ENCODE peak calls at places on chromosome 9, in eight cellular contexts. J is GM23338, B is HL-60, K is transverse colon, W is HCT116, G is prostate gland, X is sigmoid colon, I is endothelial cell of umbilical vein. D is an unnamed sample.

GRCh38 chr9:34125681-34126206 is 754 bp downstream of the DCAF12 start:
- DNase-seq in I (no peak), X (no peak), J (peak), W (no peak), B (peak), K (peak), G (no peak), D (no peak)

GRCh38 chr9:86997961-86998360 is 50.7 kb upstream of the GAS1 start:
- DNase-seq in K (no peak), I (no peak), W (no peak), J (no peak), B (no peak), G (no peak), X (no peak), D (no peak)

GRCh38 chr9:110919609-110920008 is 118.7 kb downstream of the LPAR1 start:
- DNase-seq in K (no peak), J (no peak), X (no peak), I (no peak), B (peak), W (no peak), G (no peak), D (no peak)

GRCh38 chr9:89929721-89930480 is 325.1 kb downstream of the GADD45G start:
- DNase-seq in W (no peak), G (no peak), X (no peak), K (no peak), J (no peak), I (no peak), B (no peak), D (no peak)

GRCh38 chr9:34338664-34339063 is 9.3 kb downstream of the NUDT2 start:
- DNase-seq in B (no peak), G (no peak), J (no peak), W (no peak), I (no peak), X (peak), K (no peak), D (no peak)

GRCh38 chr9:126398403-126399058 is 71.9 kb downstream of the MVB12B start:
- DNase-seq in K (peak), I (peak), X (peak), J (peak), W (no peak), G (peak), B (peak), D (peak)

GRCh38 chr9:117703538-117703937 is 665 bp upstream of the TLR4 start:
- DNase-seq in J (no peak), I (no peak), B (no peak), X (no peak), K (no peak), G (no peak), W (no peak), D (no peak)

GRCh38 chr9:111566234-111566633 is 33.2 kb downstream of the PTGR1 start:
- DNase-seq in K (no peak), B (no peak), I (peak), X (no peak), W (no peak), J (no peak), G (no peak), D (no peak)

GRCh38 chr9:124941689-124942561 is 1.0 kb upstream of the GOLGA1 start:
- DNase-seq in B (peak), I (peak), W (peak), X (peak), K (peak), G (peak), J (peak), D (peak)

GRCh38 chr9:137321726-137322361 is 19.8 kb upstream of the NRARP start:
- DNase-seq in I (no peak), J (no peak), G (no peak), W (no peak), X (peak), B (no peak), K (no peak), D (no peak)

GRCh38 chr9:126365780-126366179 is 39.2 kb downstream of the MVB12B start:
- DNase-seq in K (no peak), G (no peak), I (no peak), B (no peak), W (no peak), X (no peak), J (peak), D (no peak)

GRCh38 chr9:37760416-37761165 is 7.0 kb downstream of the TRMT10B start:
- DNase-seq in G (no peak), K (no peak), X (no peak), J (no peak), B (no peak), I (no peak), W (no peak), D (no peak)

GRCh38 chr9:127589955-127590370 is 22.1 kb upstream of the STXBP1 start:
- DNase-seq in W (no peak), G (peak), I (peak), J (peak), K (peak), X (peak), B (peak), D (no peak)

GRCh38 chr9:107546859-107547258 is 57.3 kb upstream of the KLF4 start:
- DNase-seq in I (no peak), B (no peak), W (no peak), K (no peak), X (no peak), J (no peak), G (no peak), D (no peak)

GRCh38 chr9:117073539-117074336 is 341.1 kb downstream of the ASTN2 start:
- DNase-seq in J (peak), X (no peak), B (no peak), K (no peak), W (no peak), G (peak), I (no peak), D (no peak)

GRCh38 chr9:86315088-86315487 is 32.8 kb upstream of the ISCA1 start:
- DNase-seq in K (no peak), W (no peak), G (no peak), X (no peak), B (no peak), I (no peak), J (no peak), D (no peak)

GRCh38 chr9:14812806-14813205 is 90.3 kb upstream of the CER1 start:
- DNase-seq in X (no peak), G (no peak), B (no peak), I (no peak), W (no peak), J (no peak), K (no peak), D (no peak)

GRCh38 chr9:38319496-38320173 is 72.9 kb upstream of the ALDH1B1 start:
- DNase-seq in W (no peak), I (no peak), X (no peak), J (no peak), G (no peak), B (no peak), K (no peak), D (no peak)

GRCh38 chr9:99259231-99259918 is 37.3 kb downstream of the SEC61B start:
- DNase-seq in X (peak), B (no peak), I (peak), G (peak), K (peak), J (peak), W (no peak), D (peak)

GRCh38 chr9:121359358-121360294 is 10.4 kb downstream of the STOM start:
- DNase-seq in G (no peak), W (no peak), X (no peak), J (no peak), K (no peak), I (no peak), B (no peak), D (no peak)

GRCh38 chr9:96618209-96619108 is 1.2 kb downstream of the CDC14B start:
- DNase-seq in X (peak), B (no peak), J (peak), I (peak), G (peak), K (peak), W (no peak), D (peak)

GRCh38 chr9:13181652-13182051 is 97.8 kb downstream of the MPDZ start:
- DNase-seq in B (no peak), W (no peak), K (no peak), I (no peak), X (no peak), J (peak), G (no peak), D (no peak)

GRCh38 chr9:93231121-93231694 is 47.3 kb downstream of the WNK2 start:
- DNase-seq in B (peak), I (no peak), K (peak), G (peak), W (no peak), J (no peak), X (no peak), D (peak)

GRCh38 chr9:751137-752051 is 90.1 kb upstream of the DMRT1 start:
- DNase-seq in J (no peak), G (no peak), K (peak), I (no peak), W (no peak), B (no peak), X (no peak), D (no peak)

GRCh38 chr9:110050925-110051355 is 157.0 kb downstream of the C9orf152 start:
- DNase-seq in G (no peak), B (peak), X (peak), J (no peak), W (peak), K (no peak), I (peak), D (no peak)

GRCh38 chr9:6811436-6811835 is 53.7 kb downstream of the KDM4C start:
- DNase-seq in B (no peak), K (no peak), W (no peak), X (no peak), G (no peak), J (no peak), I (peak), D (no peak)

GRCh38 chr9:9275656-9276055 is 1337.1 kb downstream of the PTPRD start:
- DNase-seq in J (no peak), K (no peak), X (no peak), B (no peak), W (no peak), I (no peak), G (no peak), D (no peak)

GRCh38 chr9:86282979-86283535 is 719 bp upstream of the ISCA1 start:
- DNase-seq in I (no peak), J (no peak), K (no peak), G (no peak), B (peak), X (peak), W (no peak), D (peak)

GRCh38 chr9:122797316-122798033 is 2.4 kb upstream of the OR1K1 start:
- DNase-seq in G (no peak), J (no peak), X (no peak), W (no peak), K (no peak), B (no peak), I (no peak), D (no peak)

GRCh38 chr9:90095682-90096081 is 490.9 kb downstream of the GADD45G start:
- DNase-seq in G (no peak), I (no peak), K (peak), J (peak), B (no peak), X (no peak), W (no peak), D (no peak)

GRCh38 chr9:113715086-113715485 is 161.0 kb upstream of the ZNF618 start:
- DNase-seq in I (no peak), B (no peak), J (no peak), G (no peak), K (no peak), X (no peak), W (no peak), D (no peak)

GRCh38 chr9:93223241-93224180 is 39.6 kb downstream of the WNK2 start:
- DNase-seq in G (peak), X (no peak), K (peak), B (peak), I (no peak), W (peak), J (no peak), D (no peak)

GRCh38 chr9:118570076-118570475 is 799.2 kb downstream of the BRINP1 start:
- DNase-seq in G (no peak), W (no peak), K (no peak), B (no peak), J (no peak), X (no peak), I (no peak), D (no peak)

GRCh38 chr9:114303977-114304376 is 18.9 kb upstream of the ORM1 start:
- DNase-seq in B (no peak), J (no peak), X (no peak), K (peak), G (no peak), I (no peak), W (no peak), D (peak)

GRCh38 chr9:79185866-79186265 is 385.9 kb upstream of the TLE4 start:
- DNase-seq in G (no peak), X (no peak), W (no peak), B (no peak), I (no peak), J (no peak), K (no peak), D (no peak)

GRCh38 chr9:2493106-2493505 is 128.5 kb upstream of the VLDLR start:
- DNase-seq in B (peak), I (no peak), K (no peak), X (peak), W (no peak), J (no peak), G (no peak), D (no peak)

GRCh38 chr9:135908334-135909204 is 1.2 kb upstream of the CAMSAP1 start:
- DNase-seq in I (peak), G (no peak), W (no peak), K (peak), J (no peak), B (no peak), X (peak), D (no peak)

GRCh38 chr9:105205787-105206511 is 38.5 kb upstream of the SLC44A1 start:
- DNase-seq in B (no peak), G (no peak), X (peak), I (no peak), K (peak), J (no peak), W (no peak), D (peak)

GRCh38 chr9:110541950-110542349 is 37.6 kb downstream of the SVEP1 start:
- DNase-seq in K (no peak), X (no peak), J (no peak), W (no peak), G (no peak), I (no peak), B (no peak), D (no peak)

GRCh38 chr9:129932303-129933151 is 97.3 kb downstream of the USP20 start:
- DNase-seq in J (peak), X (no peak), I (peak), K (no peak), G (no peak), B (peak), W (no peak), D (no peak)
- H3K4me3 ChIP-seq in J (no peak), X (peak), I (no peak), K (no peak), G (no peak), B (no peak), W (no peak), D (no peak)

DNA sequence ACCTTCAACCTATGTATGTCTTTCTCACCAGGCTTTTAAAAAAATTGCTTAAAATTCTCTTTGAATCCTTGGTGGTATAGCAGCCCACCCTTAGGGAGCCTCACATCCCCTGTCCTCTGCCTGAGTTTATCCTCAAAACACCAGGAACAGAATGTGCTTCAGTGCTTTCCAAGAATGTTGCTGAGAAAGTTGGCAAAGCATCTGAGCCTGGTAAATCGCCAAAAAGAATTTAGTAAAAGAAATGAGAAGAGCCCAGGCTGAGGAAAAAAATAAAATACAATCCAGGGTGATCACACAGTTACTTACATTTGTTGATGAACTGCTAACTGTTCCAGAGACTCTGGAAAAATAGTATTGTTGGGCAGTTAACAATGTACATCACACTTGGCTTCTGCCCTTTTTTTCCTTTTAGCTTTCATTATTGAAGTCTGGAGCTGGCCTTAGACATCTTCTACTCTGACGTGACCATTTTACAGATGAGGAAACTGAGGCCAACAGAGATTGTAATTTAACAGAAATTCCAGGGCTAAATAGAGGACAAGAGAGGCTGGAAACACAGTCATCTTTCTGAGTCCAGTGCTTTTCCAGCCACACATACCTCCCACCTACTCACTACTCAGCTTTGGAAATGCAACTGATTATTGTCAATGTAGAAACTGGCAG is 86.5 kb upstream of the ALDH1A1 start:
- DNase-seq in X (peak), I (peak), J (no peak), B (no peak), W (no peak), K (peak), G (peak), D (no peak)
- TF ChIP-seq POLR2AphosphoS5 in X (peak), I (no peak), J (no peak), B (no peak), W (no peak), K (peak), G (peak), D (peak)

DNA sequence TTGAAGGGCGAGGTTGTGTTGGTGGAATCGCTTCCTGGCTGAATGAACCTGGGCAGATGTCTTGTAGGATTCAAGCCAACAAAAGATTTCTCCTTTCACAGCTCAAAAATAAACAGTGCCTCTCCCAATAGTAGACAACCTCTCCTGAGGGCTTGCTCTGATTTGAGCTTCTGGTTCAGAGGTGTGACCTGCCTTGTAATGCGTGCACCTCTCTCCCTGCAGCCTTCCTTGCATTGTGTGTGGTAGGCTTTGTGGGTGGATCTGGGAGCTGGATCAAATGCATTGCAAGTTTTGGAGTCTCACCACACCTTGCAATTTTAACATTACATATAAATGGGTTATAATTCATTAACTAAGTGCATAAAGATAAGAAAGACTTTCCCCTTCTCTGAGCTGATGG is 96.9 kb upstream of the PTCH1 start:
- DNase-seq in W (no peak), K (no peak), X (no peak), B (no peak), I (no peak), J (no peak), G (no peak), D (no peak)
- H3K4me3 ChIP-seq in W (no peak), K (no peak), X (no peak), B (no peak), I (no peak), J (no peak), G (no peak), D (no peak)

GRCh38 chr9:36161187-36161586 is 8.0 kb upstream of the CCIN start:
- DNase-seq in X (no peak), B (no peak), J (no peak), G (no peak), W (no peak), I (no peak), K (no peak), D (no peak)

GRCh38 chr9:36158122-36158521 is 11.1 kb upstream of the CCIN start:
- DNase-seq in B (peak), W (no peak), K (no peak), G (no peak), J (no peak), I (no peak), X (no peak), D (no peak)

GRCh38 chr9:36163049-36163839 is 5.9 kb upstream of the CCIN start:
- DNase-seq in K (no peak), W (no peak), X (peak), I (peak), G (no peak), B (no peak), J (peak), D (peak)

GRCh38 chr9:36162211-36162610 is 7.0 kb upstream of the CCIN start:
- DNase-seq in I (no peak), B (no peak), G (no peak), J (no peak), W (no peak), X (no peak), K (no peak), D (no peak)

DNA sequence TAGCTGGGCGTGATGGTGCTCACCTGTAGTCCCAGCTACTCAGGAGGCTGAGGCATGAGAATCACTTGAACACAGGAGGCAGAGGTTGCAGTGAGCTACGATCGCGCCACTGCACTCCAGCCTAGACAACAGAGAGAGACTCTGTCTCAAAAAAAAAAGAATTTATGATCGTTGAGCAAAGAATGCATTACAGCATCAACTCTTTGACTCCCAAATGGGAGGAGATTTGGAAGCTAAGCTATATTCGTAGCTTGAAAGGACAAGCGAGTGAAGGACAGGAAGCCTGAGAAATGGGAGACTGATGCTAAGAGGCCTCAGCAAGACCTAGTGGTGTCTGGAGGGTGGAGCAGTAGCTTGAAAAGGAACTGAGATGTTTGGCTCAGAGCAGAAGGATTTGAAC is 10.3 kb upstream of the CCIN start:
- DNase-seq in B (no peak), I (no peak), G (no peak), J (no peak), W (no peak), K (no peak), X (no peak), D (no peak)
- TF ChIP-seq POLR2AphosphoS5 in B (no peak), I (no peak), G (no peak), J (no peak), W (no peak), K (no peak), X (peak), D (no peak)

GRCh38 chr9:95570150-95570549 is 53.4 kb upstream of the PTCH1 start:
- DNase-seq in B (no peak), W (no peak), J (peak), I (peak), X (no peak), K (no peak), G (no peak), D (peak)
- H3K4me3 ChIP-seq in B (no peak), W (no peak), J (no peak), I (no peak), X (peak), K (no peak), G (no peak), D (no peak)

GRCh38 chr9:91192785-91193657 is 168.7 kb downstream of the AUH start:
- DNase-seq in K (peak), X (peak), J (peak), B (peak), W (peak), I (peak), G (peak), D (peak)
- TF ChIP-seq POLR2AphosphoS5 in K (peak), X (peak), J (no peak), B (peak), W (peak), I (peak), G (peak), D (peak)

GRCh38 chr9:70256123-70256551 is 2.6 kb upstream of the SMC5 start:
- DNase-seq in B (no peak), W (no peak), J (no peak), G (no peak), X (no peak), K (no peak), I (peak), D (no peak)
- H3K4me3 ChIP-seq in B (no peak), W (no peak), J (no peak), G (peak), X (peak), K (peak), I (no peak), D (peak)